ENCODE peak calls at places on chromosomes 3 and 15, in six cellular contexts. B is fibroblast of lung, L is SK-N-SH, S is GM23338, Z is PC-3, A is IMR-90. P is an unnamed sample. For H4K20me1, the result is how much of the 10 kb centered on the place peaks cover.

GRCh38 chr3:53166781-53167291 is 5.8 kb downstream of the PRKCD start:
- DNase-seq in Z (peak), A (peak), S (no peak), B (peak), L (no peak), P (peak)

GRCh38 chr3:129161860-129162271 is 1.0 kb upstream of the ISY1 start:
- DNase-seq in B (peak), Z (peak), A (peak), L (peak), S (peak), P (peak)

GRCh38 chr15:39925112-39925830 is 5.2 kb upstream of the GPR176 start:
- DNase-seq in B (peak), Z (peak), S (peak), L (no peak), A (peak), P (peak)

GRCh38 chr15:25055356-25056068 is 100.7 kb downstream of the SNRPN start:
- DNase-seq in S (no peak), B (no peak), A (no peak), Z (no peak), L (no peak), P (no peak)

GRCh38 chr3:123883111-123883510 is 1.0 kb downstream of the MYLK start:
- DNase-seq in B (no peak), S (no peak), Z (no peak), L (no peak), A (no peak), P (no peak)

GRCh38 chr3:116276637-116277036 is 168.7 kb downstream of the LSAMP start:
- DNase-seq in A (no peak), S (peak), Z (no peak), L (no peak), B (no peak), P (no peak)

GRCh38 chr15:65305776-65306175 is 1.3 kb downstream of the RNU5B-1 start:
- DNase-seq in Z (no peak), S (no peak), B (no peak), L (no peak), A (no peak), P (no peak)

GRCh38 chr3:19190602-19191001 is 42.3 kb downstream of the KCNH8 start:
- DNase-seq in B (no peak), Z (no peak), S (no peak), L (no peak), A (no peak), P (no peak)

GRCh38 chr15:101188517-101189340 is 63.1 kb downstream of the CHSY1 start:
- DNase-seq in B (peak), A (peak), Z (peak), S (no peak), L (no peak), P (no peak)
- H4K20me1 ChIP-seq in B (under half), A (under half), Z (under half), S (under half), L (half or more), P (half or more)

DNA sequence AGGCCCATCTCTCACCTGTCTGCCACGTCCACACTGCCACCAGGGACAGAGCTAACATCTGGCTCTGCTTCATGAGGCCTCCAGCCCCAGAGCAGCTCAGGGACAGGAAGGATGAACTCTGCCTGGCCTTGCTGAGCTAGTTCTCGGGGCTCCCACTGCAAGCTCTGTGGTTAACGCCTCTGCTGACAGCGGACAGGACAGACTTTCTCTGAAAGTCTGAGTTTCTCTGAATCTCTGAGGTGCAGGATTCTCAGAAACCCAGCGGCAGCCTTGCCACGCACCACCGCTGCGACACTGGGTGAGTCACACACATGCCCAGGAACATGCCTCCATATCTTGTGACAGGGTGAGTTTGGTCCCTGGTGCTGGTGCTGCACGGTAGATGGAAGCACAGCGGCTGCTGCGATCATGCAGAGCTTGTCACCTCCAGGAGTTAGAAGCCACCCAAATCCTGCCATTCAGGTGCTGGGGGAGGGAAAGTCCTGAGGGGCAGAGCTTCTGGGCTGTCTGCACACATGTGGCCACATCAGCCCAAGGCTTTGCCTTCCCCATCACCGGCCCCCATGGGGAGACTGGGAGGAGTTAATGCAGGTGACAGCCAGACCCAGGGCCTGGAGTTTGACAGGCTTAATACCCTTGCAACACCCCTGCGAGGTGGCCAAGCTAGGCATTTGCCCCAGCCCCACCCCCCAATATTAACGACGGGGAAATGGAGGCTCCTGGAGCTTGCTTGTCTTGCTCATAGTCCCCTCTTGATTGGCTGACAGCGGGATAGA is 267.0 kb downstream of the PLCL2 start:
- DNase-seq in Z (no peak), L (no peak), B (no peak), S (no peak), A (no peak), P (no peak)
- H3K4me3 ChIP-seq in Z (no peak), L (no peak), B (no peak), S (no peak), A (no peak), P (no peak)

DNA sequence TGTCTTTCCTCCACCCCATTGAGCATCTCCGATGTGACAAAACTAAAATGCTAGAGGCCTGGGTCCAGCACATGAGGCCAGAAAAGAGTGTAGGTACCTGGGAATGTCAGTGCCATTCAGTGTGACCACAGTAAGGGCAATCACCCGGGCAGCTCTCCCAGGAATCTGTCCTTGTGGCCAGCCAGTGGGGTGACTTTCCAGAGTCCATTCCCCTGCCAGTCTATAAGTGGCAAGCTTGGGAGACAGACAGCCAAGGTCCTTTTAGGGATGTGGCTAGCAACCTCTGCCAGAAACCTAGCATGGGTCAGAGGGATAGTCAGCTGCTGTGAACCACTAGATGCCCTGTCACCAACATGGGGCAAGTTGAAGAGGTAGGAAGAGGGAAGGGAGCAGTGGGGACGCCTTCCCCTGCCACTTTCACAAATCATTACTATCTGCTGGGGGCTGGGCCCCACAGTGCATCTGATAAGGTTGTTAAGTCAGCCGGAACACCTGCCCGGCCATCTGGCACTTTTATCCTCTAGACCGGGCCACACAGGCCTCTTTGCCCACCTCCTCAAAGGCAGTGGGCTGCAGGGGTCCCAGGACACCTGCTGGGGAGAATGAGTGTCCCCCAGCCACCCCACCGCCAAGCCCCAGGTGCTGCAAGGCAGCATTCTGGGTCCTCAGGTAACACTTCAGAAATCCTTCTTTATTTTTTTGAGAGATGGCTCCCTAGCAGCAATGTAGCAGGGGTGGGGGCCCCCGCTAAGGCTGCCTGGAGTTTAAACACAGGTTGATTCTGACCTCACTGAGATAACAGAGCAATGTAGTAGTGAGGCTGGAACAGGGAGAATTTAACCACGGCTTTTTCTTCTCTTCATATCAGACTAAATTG is 24.9 kb upstream of the DET1 start:
- DNase-seq in S (no peak), A (no peak), L (peak), B (no peak), Z (no peak), P (no peak)
- H2AFZ ChIP-seq in S (no peak), A (no peak), L (no peak), B (no peak), Z (no peak), P (no peak)

GRCh38 chr3:187739561-187740445 is 5.5 kb downstream of the BCL6 start:
- DNase-seq in A (peak), Z (peak), L (peak), S (peak), B (peak), P (peak)
- H4K20me1 ChIP-seq in A (half or more), Z (under half), L (under half), S (under half), B (under half), P (half or more)

GRCh38 chr3:42802876-42803799 is 1.2 kb downstream of the HIGD1A start:
- DNase-seq in Z (peak), A (peak), S (peak), B (no peak), L (peak), P (peak)
- H3K4me3 ChIP-seq in Z (peak), A (peak), S (peak), B (peak), L (peak), P (peak)

GRCh38 chr3:125389282-125389681 is 14.2 kb upstream of the ZNF148 start:
- DNase-seq in A (no peak), Z (no peak), L (no peak), S (no peak), B (no peak), P (no peak)

GRCh38 chr3:125398952-125399351 is 23.8 kb upstream of the ZNF148 start:
- DNase-seq in A (no peak), B (no peak), Z (peak), S (peak), L (no peak), P (no peak)

GRCh38 chr3:125395091-125395490 is 20.0 kb upstream of the ZNF148 start:
- DNase-seq in B (no peak), A (no peak), L (no peak), Z (peak), S (no peak), P (no peak)

GRCh38 chr3:125394406-125394805 is 19.3 kb upstream of the ZNF148 start:
- DNase-seq in Z (no peak), S (no peak), A (no peak), B (no peak), L (no peak), P (no peak)
- H2AFZ ChIP-seq in Z (no peak), S (no peak), A (no peak), B (no peak), L (no peak), P (no peak)